ENCODE peak calls at places on chromosomes 2 and 18, in four cellular contexts. B, X, R and O are unnamed samples.

GRCh38 chr2:207434903-207435302 is 94.9 kb upstream of the CREB1 start:
- DNase-seq in X (no peak), B (no peak), R (no peak), O (no peak)

GRCh38 chr2:18684202-18685040 is 95.1 kb upstream of the NT5C1B start:
- DNase-seq in R (no peak), B (no peak), X (no peak), O (no peak)

GRCh38 chr18:44067201-44067600 is 613.5 kb upstream of the SETBP1 start:
- DNase-seq in B (no peak), R (no peak), X (no peak), O (no peak)

GRCh38 chr2:98985905-98986666 is 50.1 kb upstream of the CRACDL start:
- DNase-seq in R (no peak), B (no peak), X (no peak), O (no peak)

GRCh38 chr2:44150473-44150872 is 18.2 kb upstream of the PPM1B start:
- DNase-seq in X (no peak), B (no peak), R (no peak), O (no peak)

GRCh38 chr2:12931211-12931844 is 214.6 kb downstream of the TRIB2 start:
- DNase-seq in B (peak; percentile 4), R (no peak), X (no peak), O (no peak)

GRCh38 chr2:224278531-224278930 is 123.4 kb downstream of the FAM124B start:
- DNase-seq in B (no peak), R (no peak), X (no peak), O (no peak)

GRCh38 chr2:110149330-110150220 is 34.0 kb upstream of the MALL start:
- DNase-seq in R (no peak), X (peak; percentile 63), B (peak; percentile 27), O (no peak)

GRCh38 chr2:24730481-24730880 is 62.7 kb downstream of the PTRHD1 start:
- DNase-seq in X (no peak), R (no peak), B (no peak), O (no peak)

GRCh38 chr18:76814256-76814655 is 8.1 kb upstream of the ZNF236 start:
- DNase-seq in B (no peak), X (no peak), R (no peak), O (no peak)

GRCh38 chr2:19488009-19488691 is 129.7 kb upstream of the OSR1 start:
- DNase-seq in B (peak; percentile 43), R (no peak), X (no peak), O (no peak)

GRCh38 chr2:106156305-106157288 is 37.5 kb downstream of the UXS1 start:
- DNase-seq in X (no peak), B (no peak), R (no peak), O (no peak)

GRCh38 chr2:63668000-63668399 is 79.2 kb downstream of the MDH1 start:
- DNase-seq in X (no peak), R (no peak), B (no peak), O (no peak)

GRCh38 chr18:79856119-79857080 is 58.7 kb downstream of the KCNG2 start:
- DNase-seq in R (no peak), X (peak; percentile 40), B (peak; percentile 10), O (no peak)

GRCh38 chr2:148680462-148680861 is 35.9 kb downstream of the EPC2 start:
- DNase-seq in B (no peak), R (no peak), X (no peak), O (no peak)

GRCh38 chr2:8479298-8479697 is 202.6 kb upstream of the ID2 start:
- DNase-seq in B (no peak), X (no peak), R (no peak), O (peak; percentile 30)

GRCh38 chr2:73163522-73164367 is 38.6 kb upstream of the NOTO start:
- DNase-seq in B (peak; percentile 88), X (peak; percentile 44), R (peak; percentile 67), O (peak; percentile 79)

GRCh38 chr2:86062043-86062442 is 43.6 kb downstream of the POLR1A start:
- DNase-seq in R (no peak), B (peak; percentile 21), X (no peak), O (no peak)

GRCh38 chr2:8551622-8552074 is 130.2 kb upstream of the ID2 start:
- DNase-seq in B (no peak), R (no peak), X (no peak), O (peak; percentile 20)